ENCODE peak calls at places on chromosomes 4 and X, in four cellular contexts. G is K562, P is HepG2, N is H1. U is an unnamed sample.

GRCh38 chrX:74526786-74527185 is 87.6 kb downstream of the RLIM start:
- DNase-seq in G (no peak), P (no peak), N (no peak), U (no peak)

GRCh38 chrX:139702658-139703057 is 5.3 kb downstream of the MCF2 start:
- DNase-seq in G (no peak), P (no peak), N (no peak), U (no peak)

GRCh38 chr4:123941306-123941705 is 544.7 kb downstream of the SPRY1 start:
- DNase-seq in G (no peak), P (no peak), N (no peak), U (no peak)

GRCh38 chrX:65406532-65406931 is 128.1 kb downstream of the LAS1L start:
- DNase-seq in G (no peak), P (no peak), N (no peak), U (peak; percentile 29)

GRCh38 chrX:153610834-153611209 is 11.9 kb upstream of the CCNQ start:
- DNase-seq in G (no peak), P (no peak), N (no peak), U (no peak)

GRCh38 chrX:11665144-11666040 is at the start of gene ARHGAP6:
- DNase-seq in G (no peak), P (no peak), N (no peak), U (peak; percentile 57)

GRCh38 chr4:85127653-85128052 is 161.2 kb upstream of the WDFY3 start:
- DNase-seq in G (peak; percentile 63), P (peak; percentile 34), N (peak; percentile 59), U (peak; percentile 64)

GRCh38 chrX:78673256-78673655 is 14.1 kb upstream of the RTL3 start:
- DNase-seq in G (no peak), P (no peak), N (no peak), U (no peak)

GRCh38 chrX:1500701-1501624 is 36.0 kb downstream of the P2RY8 start:
- DNase-seq in G (no peak), P (no peak), N (no peak), U (no peak)

GRCh38 chr4:76430519-76431388 is 4.3 kb upstream of the SHROOM3 start:
- DNase-seq in G (peak; percentile 42), P (peak; percentile 51), N (no peak), U (no peak)

GRCh38 chrX:29468911-29469494 is 746.4 kb upstream of the MAGEB2 start:
- DNase-seq in G (no peak), P (no peak), N (no peak), U (no peak)

GRCh38 chr4:15779336-15779735 is 1.2 kb downstream of the CD38 start:
- DNase-seq in G (no peak), P (peak; percentile 46), N (no peak), U (peak; percentile 43)

GRCh38 chr4:11748169-11748872 is 319.6 kb upstream of the HS3ST1 start:
- DNase-seq in G (no peak), P (no peak), N (no peak), U (no peak)

GRCh38 chr4:107826427-107826980 is 1.8 kb downstream of the SGMS2 start:
- DNase-seq in G (no peak), P (no peak), N (no peak), U (no peak)

GRCh38 chr4:107828315-107828714 is 3.6 kb downstream of the SGMS2 start:
- DNase-seq in G (no peak), P (no peak), N (no peak), U (no peak)

GRCh38 chr4:107823870-107824366 is 814 bp upstream of the SGMS2 start:
- DNase-seq in G (no peak), P (no peak), N (peak; percentile 39), U (peak; percentile 10)

GRCh38 chr4:107824367-107825071 is at the start of gene SGMS2:
- DNase-seq in G (peak; percentile 16), P (peak; percentile 55), N (no peak), U (peak; percentile 39)

DNA sequence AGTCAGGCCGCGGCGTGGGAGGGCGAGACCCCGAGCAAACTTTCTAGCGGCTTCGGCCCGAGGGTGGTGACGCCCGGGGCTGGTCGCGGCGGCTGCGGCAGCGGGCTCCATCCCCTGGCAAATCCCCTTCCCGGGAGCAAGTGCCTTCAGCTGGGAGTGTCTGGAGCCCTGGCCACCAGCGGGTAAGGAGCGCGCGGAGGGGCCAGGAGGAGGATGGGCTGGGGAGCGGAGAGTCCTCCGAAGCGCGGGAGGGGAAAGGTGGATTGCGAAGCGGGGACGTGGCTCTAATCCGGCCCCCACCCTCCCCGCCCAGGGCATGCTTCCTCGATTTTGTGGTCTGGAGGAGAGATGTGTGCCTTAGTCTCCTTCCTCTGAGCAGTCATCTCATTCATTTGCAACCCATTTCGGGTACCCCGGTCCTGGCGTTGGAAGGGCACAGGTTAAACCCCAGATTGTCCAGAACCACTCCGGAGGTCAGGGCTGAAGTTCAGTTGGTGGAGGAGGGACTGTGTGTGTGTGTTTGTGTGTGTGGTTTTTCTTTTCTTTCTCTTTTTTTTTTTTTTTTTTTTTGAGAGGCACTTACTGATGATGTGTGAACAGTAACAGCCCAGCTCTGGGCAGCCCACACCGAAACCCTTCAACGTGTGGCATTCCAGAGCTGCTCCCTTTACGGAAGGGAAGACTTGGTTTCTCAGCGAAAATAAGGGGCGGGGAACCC is 499 bp downstream of the SGMS2 start:
- DNase-seq in G (peak; percentile 8), P (no peak), N (no peak), U (peak; percentile 48)
- TF ChIP-seq CREB1 in G (no peak), P (no peak), N (no peak), U (no peak)

GRCh38 chrX:40087574-40088298 is 10.0 kb downstream of the BCOR start:
- DNase-seq in G (no peak), P (no peak), N (no peak), U (no peak)
- TF ChIP-seq JUN in G (no peak), P (no peak), N (no peak), U (no peak)

GRCh38 chrX:106585478-106585877 is 26.3 kb upstream of the RADX start:
- DNase-seq in G (no peak), P (no peak), N (no peak), U (no peak)
- TF ChIP-seq ATF2 in G (no peak), P (no peak), N (no peak), U (no peak)

DNA sequence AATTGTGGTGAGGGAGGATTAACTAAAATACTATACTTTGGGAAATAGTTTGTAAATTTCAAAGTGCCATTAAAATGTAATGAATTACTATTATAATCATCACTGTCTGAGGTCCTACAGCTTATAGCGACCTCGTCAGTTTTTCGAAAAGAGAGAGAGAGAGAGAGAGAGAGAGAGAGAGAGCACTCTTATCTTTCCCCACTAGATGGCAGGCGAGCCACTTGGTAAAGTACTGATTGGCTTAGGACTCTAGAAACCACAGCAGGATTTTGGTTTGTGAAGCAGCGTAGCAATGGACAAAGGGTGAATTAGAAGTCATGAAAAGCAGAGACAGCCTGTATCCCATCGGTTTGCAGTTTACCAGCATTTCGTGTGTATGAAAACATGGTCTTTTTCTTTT is 52.5 kb downstream of the LINC00632 start:
- DNase-seq in G (peak; percentile 21), P (peak; percentile 5), N (no peak), U (peak; percentile 39)
- TF ChIP-seq CREB1 in G (no peak), P (no peak), N (no peak), U (no peak)

GRCh38 chr4:2593003-2593402 is 56.6 kb downstream of the FAM193A start:
- DNase-seq in G (no peak), P (no peak), N (no peak), U (no peak)

GRCh38 chr4:2592572-2592971 is 56.1 kb downstream of the FAM193A start:
- DNase-seq in G (no peak), P (no peak), N (no peak), U (peak; percentile 37)

GRCh38 chr4:2598661-2599654 is 62.5 kb downstream of the FAM193A start:
- DNase-seq in G (no peak), P (no peak), N (no peak), U (no peak)

GRCh38 chr4:2596153-2596552 is 59.7 kb downstream of the FAM193A start:
- DNase-seq in G (no peak), P (no peak), N (no peak), U (no peak)

GRCh38 chr4:2595436-2595835 is 59.0 kb downstream of the FAM193A start:
- DNase-seq in G (no peak), P (no peak), N (no peak), U (no peak)
- TF ChIP-seq JUN in G (no peak), P (no peak), N (no peak), U (no peak)

DNA sequence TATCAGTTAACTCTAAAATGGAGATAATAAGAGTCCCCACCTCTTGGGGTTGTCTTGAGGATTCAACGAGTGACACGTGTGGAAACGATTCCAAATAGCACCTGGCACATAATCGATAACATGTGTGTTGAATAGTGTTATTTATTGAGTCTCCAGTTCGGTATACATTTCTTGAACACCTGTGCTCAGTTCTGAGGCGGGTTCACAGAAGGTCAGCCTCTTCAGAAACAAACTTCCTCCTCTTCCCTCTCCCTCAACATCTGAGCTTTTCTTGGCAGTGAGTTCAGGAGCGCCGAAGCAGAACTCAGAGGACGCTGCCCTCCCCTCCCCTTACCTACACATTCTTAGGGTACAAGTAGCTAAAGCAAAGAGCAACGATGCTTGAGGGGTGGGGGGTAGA is 934 bp downstream of the PDHA1 start:
- DNase-seq in G (no peak), P (no peak), N (no peak), U (no peak)
- TF ChIP-seq ATF2 in G (no peak), P (no peak), N (no peak), U (no peak)

DNA sequence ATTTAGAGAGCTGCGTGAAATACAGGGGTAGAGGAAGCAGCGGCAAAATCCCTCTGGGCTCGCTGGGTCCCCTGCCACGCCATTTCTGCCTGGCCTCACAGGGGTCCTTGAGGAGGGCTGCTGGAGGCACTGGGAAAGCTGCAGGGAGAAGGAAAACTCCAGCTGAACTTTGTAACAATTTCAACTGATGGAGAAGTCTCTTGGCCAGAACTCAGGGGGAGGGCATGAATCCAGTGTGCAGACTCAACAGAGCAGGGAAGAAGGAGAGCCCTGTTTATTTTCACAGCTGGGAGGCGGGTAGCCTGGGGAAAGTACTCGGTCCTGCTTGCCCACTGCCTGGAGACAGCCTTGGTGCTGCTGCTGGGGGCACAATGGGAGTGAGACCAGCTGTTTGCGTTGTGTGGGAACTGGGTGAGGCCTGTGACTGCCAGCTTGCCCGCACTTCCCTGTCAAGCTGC is 93.2 kb upstream of the MAPK10 start:
- DNase-seq in G (no peak), P (no peak), N (no peak), U (no peak)
- TF ChIP-seq CREB1 in G (no peak), P (no peak), N (no peak), U (no peak)

U was measured in WTC11.